ENCODE peak calls at places on chromosomes 13 and 19, in seven cellular contexts. A is H9, D is GM13977, T is Caco-2, J is GM20000, C is Peyer's patch, Z is neural crest cell. F is an unnamed sample.
A peak's percentile ranks its signal among the peaks of the same experiment; 100 is the strongest.

GRCh38 chr13:26679945-26680516 is 80.6 kb downstream of the GPR12 start:
- DNase-seq in A (peak; percentile 58), D (no peak), T (no peak), J (no peak), C (no peak), Z (no peak), F (no peak)

GRCh38 chr13:106515635-106516254 is 19.7 kb downstream of the EFNB2 start:
- DNase-seq in A (no peak), D (no peak), T (no peak), J (no peak), C (no peak), Z (no peak), F (no peak)

GRCh38 chr19:9008667-9009066 is 1.5 kb downstream of the MUC16 start:
- DNase-seq in A (no peak), D (no peak), T (no peak), J (no peak), C (no peak), Z (no peak), F (no peak)

GRCh38 chr19:6014551-6015135 is 36.7 kb upstream of the RANBP3 start:
- DNase-seq in A (no peak), D (no peak), T (no peak), J (no peak), C (no peak), Z (no peak), F (no peak)

GRCh38 chr13:110012102-110012739 is 225.8 kb upstream of the IRS2 start:
- DNase-seq in A (no peak), D (no peak), T (peak; percentile 50), J (no peak), C (no peak), Z (no peak), F (no peak)

GRCh38 chr13:91399189-91400093 is 1.0 kb downstream of the GPC5 start:
- DNase-seq in A (no peak), D (no peak), T (no peak), J (no peak), C (no peak), Z (peak; percentile 5), F (no peak)

GRCh38 chr19:41703602-41704293 is 4.7 kb upstream of the CEACAM5 start:
- DNase-seq in A (peak; percentile 13), D (no peak), T (no peak), J (no peak), C (no peak), Z (no peak), F (no peak)

GRCh38 chr13:24694907-24695306 is 14.7 kb downstream of the ATP12A start:
- DNase-seq in A (no peak), D (no peak), T (no peak), J (no peak), C (no peak), Z (no peak), F (no peak)

GRCh38 chr19:40395956-40396355 is 6.0 kb upstream of the HIPK4 start:
- DNase-seq in A (no peak), D (no peak), T (no peak), J (no peak), C (no peak), Z (no peak), F (no peak)

GRCh38 chr19:40507892-40508291 is 41.1 kb downstream of the SPTBN4 start:
- DNase-seq in A (peak; percentile 49), D (no peak), T (no peak), J (no peak), C (no peak), Z (no peak), F (no peak)

GRCh38 chr13:43848250-43848649 is 31.3 kb downstream of the CCDC122 start:
- DNase-seq in A (no peak), D (no peak), T (no peak), J (no peak), C (no peak), Z (no peak), F (no peak)

GRCh38 chr13:75256922-75257321 is 225.0 kb downstream of the TBC1D4 start:
- DNase-seq in A (no peak), D (no peak), T (no peak), J (no peak), C (no peak), Z (no peak), F (no peak)

GRCh38 chr19:56132316-56132822 is 8.7 kb upstream of the ZNF444 start:
- DNase-seq in A (no peak), D (no peak), T (peak; percentile 61), J (no peak), C (no peak), Z (no peak), F (no peak)

GRCh38 chr19:44657211-44657921 is 13.7 kb downstream of the PVR start:
- DNase-seq in A (peak; percentile 86), D (peak; percentile 84), T (peak; percentile 77), J (peak; percentile 80), C (peak; percentile 58), Z (peak; percentile 79), F (peak; percentile 85)

GRCh38 chr13:110872768-110873638 is 41.9 kb downstream of the ANKRD10 start:
- DNase-seq in A (no peak), D (no peak), T (no peak), J (no peak), C (no peak), Z (no peak), F (no peak)

DNA sequence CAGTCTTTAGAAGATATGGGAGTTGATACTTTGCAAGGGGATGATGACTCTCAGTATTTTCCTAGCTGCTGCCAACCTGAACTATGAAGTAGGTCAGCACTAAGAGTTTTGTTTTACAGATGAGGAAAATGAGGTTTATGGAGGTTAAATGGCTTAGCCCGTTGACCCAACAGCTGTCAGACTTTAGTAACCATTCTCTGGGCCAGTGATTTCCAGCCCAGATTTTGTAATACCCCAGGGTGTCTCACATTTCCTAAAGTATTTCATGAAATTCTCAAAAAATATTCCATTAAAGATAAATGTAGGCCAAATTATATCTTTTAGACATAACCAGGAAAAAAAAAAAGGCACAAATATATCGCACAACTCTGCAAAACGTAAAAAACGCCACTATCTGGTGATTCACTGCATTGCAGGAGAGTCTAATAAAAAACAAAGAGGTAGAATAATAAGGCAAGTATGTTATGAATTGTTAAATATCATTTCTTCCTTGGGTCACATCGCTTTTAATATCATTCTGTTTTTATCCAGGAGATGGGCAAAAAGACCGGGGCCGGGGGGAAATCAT is 112.5 kb downstream of the DACH1 start:
- DNase-seq in A (no peak), D (no peak), T (no peak), J (no peak), C (no peak), Z (no peak), F (no peak)
- TF ChIP-seq CTCF in A (peak; percentile 53), D (no peak), T (no peak), J (no peak), C (no peak), Z (peak; percentile 36), F (no peak)

GRCh38 chr13:95698047-95698749 is 21.3 kb downstream of the DNAJC3 start:
- DNase-seq in A (no peak), D (no peak), T (no peak), J (no peak), C (no peak), Z (no peak), F (no peak)
- TF ChIP-seq CTCF in A (peak; percentile 57), D (no peak), T (peak; percentile 51), J (no peak), C (peak; percentile 19), Z (peak; percentile 45), F (no peak)

GRCh38 chr19:35871611-35872010 is 3.2 kb downstream of the APLP1 start:
- DNase-seq in A (no peak), D (no peak), T (no peak), J (no peak), C (no peak), Z (no peak), F (no peak)

GRCh38 chr19:35872180-35872579 is 3.8 kb downstream of the APLP1 start:
- DNase-seq in A (no peak), D (no peak), T (no peak), J (no peak), C (no peak), Z (no peak), F (no peak)

GRCh38 chr19:35868823-35869326 is 501 bp downstream of the APLP1 start:
- DNase-seq in A (no peak), D (no peak), T (no peak), J (no peak), C (no peak), Z (no peak), F (no peak)

GRCh38 chr19:35869327-35870123 is 1.2 kb downstream of the APLP1 start:
- DNase-seq in A (peak; percentile 97), D (peak; percentile 92), T (peak; percentile 90), J (peak; percentile 91), C (peak; percentile 65), Z (peak; percentile 84), F (peak; percentile 94)

DNA sequence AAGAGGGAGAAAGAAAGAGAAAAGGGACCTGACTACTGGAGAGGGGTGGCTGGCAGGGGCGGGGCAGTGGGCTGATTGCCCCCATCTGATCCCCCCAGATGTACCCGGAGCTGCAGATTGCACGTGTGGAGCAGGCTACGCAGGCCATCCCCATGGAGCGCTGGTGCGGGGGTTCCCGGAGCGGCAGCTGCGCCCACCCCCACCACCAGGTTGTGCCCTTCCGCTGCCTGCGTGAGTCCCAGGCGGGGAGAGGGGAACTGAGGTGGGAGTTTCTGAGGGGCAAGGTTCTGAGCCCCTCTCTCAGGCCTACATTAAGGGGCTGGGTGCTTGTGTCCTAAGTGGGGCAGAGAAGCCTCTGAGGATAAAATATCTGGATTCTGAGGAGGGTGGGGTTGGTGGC is 2.4 kb downstream of the APLP1 start:
- DNase-seq in A (peak; percentile 60), D (no peak), T (no peak), J (no peak), C (no peak), Z (no peak), F (no peak)
- TF ChIP-seq CTCF in A (peak; percentile 53), D (no peak), T (no peak), J (no peak), C (no peak), Z (no peak), F (no peak)

GRCh38 chr19:4061683-4062575 is 4.8 kb downstream of the ZBTB7A start:
- DNase-seq in A (peak; percentile 48), D (no peak), T (peak; percentile 87), J (no peak), C (no peak), Z (no peak), F (no peak)

GRCh38 chr19:4062576-4063368 is 3.9 kb downstream of the ZBTB7A start:
- DNase-seq in A (no peak), D (no peak), T (no peak), J (no peak), C (no peak), Z (no peak), F (no peak)

GRCh38 chr19:4064551-4065260 is 2.0 kb downstream of the ZBTB7A start:
- DNase-seq in A (peak; percentile 38), D (no peak), T (no peak), J (peak; percentile 69), C (peak; percentile 74), Z (no peak), F (peak; percentile 55)

GRCh38 chr19:4064073-4064550 is 2.6 kb downstream of the ZBTB7A start:
- DNase-seq in A (peak; percentile 42), D (no peak), T (no peak), J (no peak), C (no peak), Z (no peak), F (no peak)

GRCh38 chr19:4063369-4064072 is 3.2 kb downstream of the ZBTB7A start:
- DNase-seq in A (peak; percentile 56), D (no peak), T (no peak), J (no peak), C (no peak), Z (no peak), F (no peak)
- TF ChIP-seq CTCF in A (peak; percentile 44), D (no peak), T (no peak), J (no peak), C (no peak), Z (no peak), F (no peak)

F was measured in activated CD8-positive, alpha-beta T cell treated with anti-CD3 and anti-CD28 coated beads for 36 hours.